ENCODE peak calls at places on chromosome 12, in seven cellular contexts. One of them, this sample, is unnamed.

GRCh38 chr12:30719060-30719459 is 23.4 kb upstream of the IPO8 start:
- DNase-seq in HuH-7.5: no peak
- DNase-seq in NB4: no peak
- DNase-seq in H54: peak; percentile 52
- DNase-seq in iPS-NIHi11: no peak
- DNase-seq in COLO829: no peak
- DNase-seq in GM13976: no peak
- DNase-seq in this sample: no peak

GRCh38 chr12:46892887-46893286 is 67.1 kb upstream of the SLC38A4 start:
- DNase-seq in HuH-7.5: no peak
- DNase-seq in NB4: no peak
- DNase-seq in H54: no peak
- DNase-seq in iPS-NIHi11: no peak
- DNase-seq in COLO829: no peak
- DNase-seq in GM13976: no peak
- DNase-seq in this sample: no peak

GRCh38 chr12:38424436-38424835 is 107.9 kb downstream of the ALG10B start:
- DNase-seq in HuH-7.5: no peak
- DNase-seq in NB4: no peak
- DNase-seq in H54: no peak
- DNase-seq in iPS-NIHi11: no peak
- DNase-seq in COLO829: no peak
- DNase-seq in GM13976: no peak
- DNase-seq in this sample: peak; percentile 4

GRCh38 chr12:11650279-11650696 is 814 bp downstream of the ETV6 start:
- DNase-seq in HuH-7.5: no peak
- DNase-seq in NB4: peak; percentile 74
- DNase-seq in H54: no peak
- DNase-seq in iPS-NIHi11: no peak
- DNase-seq in COLO829: no peak
- DNase-seq in GM13976: no peak
- DNase-seq in this sample: no peak

GRCh38 chr12:94525951-94526350 is 66.3 kb upstream of the CEP83 start:
- DNase-seq in HuH-7.5: no peak
- DNase-seq in NB4: no peak
- DNase-seq in H54: no peak
- DNase-seq in iPS-NIHi11: no peak
- DNase-seq in COLO829: no peak
- DNase-seq in GM13976: peak; percentile 39
- DNase-seq in this sample: no peak

GRCh38 chr12:107377596-107378385 is 284.4 kb upstream of the CRY1 start:
- DNase-seq in HuH-7.5: no peak
- DNase-seq in NB4: no peak
- DNase-seq in H54: no peak
- DNase-seq in iPS-NIHi11: no peak
- DNase-seq in COLO829: no peak
- DNase-seq in GM13976: no peak
- DNase-seq in this sample: no peak

GRCh38 chr12:53791735-53792326 is 40.1 kb upstream of the CISTR start:
- DNase-seq in HuH-7.5: peak; percentile 32
- DNase-seq in NB4: peak; percentile 57
- DNase-seq in H54: no peak
- DNase-seq in iPS-NIHi11: peak; percentile 61
- DNase-seq in COLO829: no peak
- DNase-seq in GM13976: no peak
- DNase-seq in this sample: peak; percentile 42

GRCh38 chr12:79420146-79420618 is 270.6 kb downstream of the PAWR start:
- DNase-seq in HuH-7.5: peak; percentile 22
- DNase-seq in NB4: peak; percentile 12
- DNase-seq in H54: no peak
- DNase-seq in iPS-NIHi11: peak; percentile 53
- DNase-seq in COLO829: peak; percentile 34
- DNase-seq in GM13976: no peak
- DNase-seq in this sample: peak; percentile 80

GRCh38 chr12:53500119-53500775 is 836 bp upstream of the TARBP2 start:
- DNase-seq in HuH-7.5: no peak
- DNase-seq in NB4: peak; percentile 86
- DNase-seq in H54: no peak
- DNase-seq in iPS-NIHi11: no peak
- DNase-seq in COLO829: no peak
- DNase-seq in GM13976: no peak
- DNase-seq in this sample: peak; percentile 64

GRCh38 chr12:132018193-132018916 is 68.6 kb downstream of the EP400 start:
- DNase-seq in HuH-7.5: no peak
- DNase-seq in NB4: peak; percentile 35
- DNase-seq in H54: no peak
- DNase-seq in iPS-NIHi11: no peak
- DNase-seq in COLO829: peak; percentile 5
- DNase-seq in GM13976: no peak
- DNase-seq in this sample: peak; percentile 9

GRCh38 chr12:14824012-14824634 is 10.1 kb upstream of the SMCO3 start:
- DNase-seq in HuH-7.5: no peak
- DNase-seq in NB4: no peak
- DNase-seq in H54: no peak
- DNase-seq in iPS-NIHi11: no peak
- DNase-seq in COLO829: peak; percentile 29
- DNase-seq in GM13976: no peak
- DNase-seq in this sample: no peak

GRCh38 chr12:32891956-32892355 is 4.6 kb downstream of the PKP2 start:
- DNase-seq in HuH-7.5: no peak
- DNase-seq in NB4: no peak
- DNase-seq in H54: peak; percentile 48
- DNase-seq in iPS-NIHi11: peak; percentile 66
- DNase-seq in COLO829: no peak
- DNase-seq in GM13976: no peak
- DNase-seq in this sample: no peak

GRCh38 chr12:102965281-102966155 is 8.0 kb downstream of the ASCL1 start:
- DNase-seq in HuH-7.5: no peak
- DNase-seq in NB4: no peak
- DNase-seq in H54: no peak
- DNase-seq in iPS-NIHi11: peak; percentile 32
- DNase-seq in COLO829: no peak
- DNase-seq in GM13976: no peak
- DNase-seq in this sample: peak; percentile 91

GRCh38 chr12:65232490-65233077 is 45.9 kb upstream of the MSRB3 start:
- DNase-seq in HuH-7.5: no peak
- DNase-seq in NB4: peak; percentile 38
- DNase-seq in H54: no peak
- DNase-seq in iPS-NIHi11: no peak
- DNase-seq in COLO829: peak; percentile 25
- DNase-seq in GM13976: peak; percentile 33
- DNase-seq in this sample: peak; percentile 48

GRCh38 chr12:120342567-120343537 is 15.3 kb upstream of the PLA2G1B start:
- DNase-seq in HuH-7.5: no peak
- DNase-seq in NB4: no peak
- DNase-seq in H54: no peak
- DNase-seq in iPS-NIHi11: peak; percentile 48
- DNase-seq in COLO829: no peak
- DNase-seq in GM13976: peak; percentile 15
- DNase-seq in this sample: no peak

GRCh38 chr12:105741786-105742566 is 396.8 kb downstream of the NUAK1 start:
- DNase-seq in HuH-7.5: no peak
- DNase-seq in NB4: no peak
- DNase-seq in H54: no peak
- DNase-seq in iPS-NIHi11: no peak
- DNase-seq in COLO829: peak; percentile 94
- DNase-seq in GM13976: no peak
- DNase-seq in this sample: no peak

GRCh38 chr12:57604454-57605307 is at the start of gene DTX3:
- DNase-seq in HuH-7.5: no peak
- DNase-seq in NB4: no peak
- DNase-seq in H54: peak; percentile 65
- DNase-seq in iPS-NIHi11: peak; percentile 79
- DNase-seq in COLO829: peak; percentile 18
- DNase-seq in GM13976: peak; percentile 78
- DNase-seq in this sample: peak; percentile 69

GRCh38 chr12:88400302-88400701 is 180.0 kb downstream of the KITLG start:
- DNase-seq in HuH-7.5: no peak
- DNase-seq in NB4: no peak
- DNase-seq in H54: no peak
- DNase-seq in iPS-NIHi11: no peak
- DNase-seq in COLO829: no peak
- DNase-seq in GM13976: no peak
- DNase-seq in this sample: no peak

GRCh38 chr12:120225852-120226640 is 25.1 kb upstream of the RPLP0 start:
- DNase-seq in HuH-7.5: no peak
- DNase-seq in NB4: no peak
- DNase-seq in H54: no peak
- DNase-seq in iPS-NIHi11: no peak
- DNase-seq in COLO829: no peak
- DNase-seq in GM13976: peak; percentile 74
- DNase-seq in this sample: no peak

GRCh38 chr12:53063708-53064612 is 14.1 kb downstream of the TNS2 start:
- DNase-seq in HuH-7.5: no peak
- DNase-seq in NB4: no peak
- DNase-seq in H54: no peak
- DNase-seq in iPS-NIHi11: no peak
- DNase-seq in COLO829: peak; percentile 42
- DNase-seq in GM13976: no peak
- DNase-seq in this sample: peak; percentile 32

GRCh38 chr12:99253068-99253467 is 394.5 kb upstream of the GARIN6 start:
- DNase-seq in HuH-7.5: no peak
- DNase-seq in NB4: peak; percentile 10
- DNase-seq in H54: no peak
- DNase-seq in iPS-NIHi11: no peak
- DNase-seq in COLO829: no peak
- DNase-seq in GM13976: no peak
- DNase-seq in this sample: peak; percentile 78

GRCh38 chr12:64145226-64145625 is 76.9 kb downstream of the KICS2 start:
- DNase-seq in HuH-7.5: no peak
- DNase-seq in NB4: no peak
- DNase-seq in H54: no peak
- DNase-seq in iPS-NIHi11: no peak
- DNase-seq in COLO829: no peak
- DNase-seq in GM13976: no peak
- DNase-seq in this sample: no peak

GRCh38 chr12:121214855-121215745 is 5.2 kb downstream of the P2RX4 start:
- DNase-seq in HuH-7.5: no peak
- DNase-seq in NB4: peak; percentile 76
- DNase-seq in H54: peak; percentile 76
- DNase-seq in iPS-NIHi11: no peak
- DNase-seq in COLO829: peak; percentile 73
- DNase-seq in GM13976: no peak
- DNase-seq in this sample: peak; percentile 85

GRCh38 chr12:119206348-119207075 is 27.8 kb downstream of the HSPB8 start:
- DNase-seq in HuH-7.5: no peak
- DNase-seq in NB4: no peak
- DNase-seq in H54: no peak
- DNase-seq in iPS-NIHi11: peak; percentile 24
- DNase-seq in COLO829: no peak
- DNase-seq in GM13976: no peak
- DNase-seq in this sample: peak; percentile 28

GRCh38 chr12:64457036-64457435 is 5.1 kb downstream of the TBK1 start:
- DNase-seq in HuH-7.5: no peak
- DNase-seq in NB4: peak; percentile 81
- DNase-seq in H54: no peak
- DNase-seq in iPS-NIHi11: no peak
- DNase-seq in COLO829: no peak
- DNase-seq in GM13976: no peak
- DNase-seq in this sample: no peak

GRCh38 chr12:45216297-45216982 is 545 bp downstream of the ANO6 start:
- DNase-seq in HuH-7.5: peak; percentile 49
- DNase-seq in NB4: peak; percentile 75
- DNase-seq in H54: peak; percentile 19
- DNase-seq in iPS-NIHi11: peak; percentile 66
- DNase-seq in COLO829: no peak
- DNase-seq in GM13976: peak; percentile 71
- DNase-seq in this sample: peak; percentile 79

GRCh38 chr12:130254476-130255276 is 83.0 kb upstream of the PIWIL1 start:
- DNase-seq in HuH-7.5: no peak
- DNase-seq in NB4: no peak
- DNase-seq in H54: no peak
- DNase-seq in iPS-NIHi11: no peak
- DNase-seq in COLO829: peak; percentile 67
- DNase-seq in GM13976: no peak
- DNase-seq in this sample: peak; percentile 53

GRCh38 chr12:117441751-117442150 is 80.3 kb upstream of the NOS1 start:
- DNase-seq in HuH-7.5: no peak
- DNase-seq in NB4: no peak
- DNase-seq in H54: no peak
- DNase-seq in iPS-NIHi11: no peak
- DNase-seq in COLO829: no peak
- DNase-seq in GM13976: no peak
- DNase-seq in this sample: peak; percentile 43

GRCh38 chr12:31582155-31582554 is 8.8 kb downstream of the DENND5B start:
- DNase-seq in HuH-7.5: no peak
- DNase-seq in NB4: no peak
- DNase-seq in H54: no peak
- DNase-seq in iPS-NIHi11: no peak
- DNase-seq in COLO829: no peak
- DNase-seq in GM13976: no peak
- DNase-seq in this sample: no peak

GRCh38 chr12:129966086-129966640 is 62.3 kb upstream of the TMEM132D start:
- DNase-seq in HuH-7.5: no peak
- DNase-seq in NB4: no peak
- DNase-seq in H54: no peak
- DNase-seq in iPS-NIHi11: peak; percentile 19
- DNase-seq in COLO829: no peak
- DNase-seq in GM13976: no peak
- DNase-seq in this sample: no peak